ENCODE peak calls at places on chromosomes 3 and 15, in four cellular contexts. H is HCT116; J is CD8-positive, alpha-beta memory T cell; N is mucosa of descending colon. G is an unnamed sample.

GRCh38 chr15:48925714-48926223 is 38.0 kb downstream of the SHC4 start:
- DNase-seq in J (no peak), H (peak; percentile 91), N (no peak), G (no peak)

GRCh38 chr3:66666362-66666761 is 165.5 kb upstream of the LRIG1 start:
- DNase-seq in N (no peak), J (no peak), H (no peak), G (no peak)

GRCh38 chr3:14479591-14479990 is 60.6 kb downstream of the GRIP2 start:
- DNase-seq in N (no peak), H (no peak), J (no peak), G (no peak)

GRCh38 chr3:155704041-155704440 is 40.8 kb downstream of the PLCH1 start:
- DNase-seq in N (no peak), J (no peak), H (no peak), G (no peak)

GRCh38 chr3:142215111-142215510 is 10.3 kb downstream of the GK5 start:
- DNase-seq in H (no peak), J (no peak), N (no peak), G (peak; percentile 71)

GRCh38 chr3:177683619-177684018 is 486.3 kb upstream of the TBL1XR1 start:
- DNase-seq in J (peak; percentile 57), N (no peak), H (no peak), G (no peak)

GRCh38 chr3:168157301-168157700 is 61.6 kb upstream of the GOLIM4 start:
- DNase-seq in H (no peak), N (no peak), J (no peak), G (no peak)

GRCh38 chr3:24522155-24522579 is 27.5 kb upstream of the THRB start:
- DNase-seq in H (no peak), N (peak; percentile 53), J (no peak), G (no peak)

GRCh38 chr15:40344217-40344616 is 3.5 kb upstream of the CCDC9B start:
- DNase-seq in J (no peak), N (no peak), H (no peak), G (no peak)

GRCh38 chr15:57003418-57003817 is 85.0 kb downstream of the TCF12 start:
- DNase-seq in H (no peak), J (no peak), N (no peak), G (no peak)

GRCh38 chr3:194640829-194641228 is 7.6 kb upstream of the TMEM44 start:
- DNase-seq in H (peak; percentile 8), J (no peak), N (no peak), G (no peak)

GRCh38 chr15:101320501-101321052 is 25.5 kb upstream of the SNRPA1 start:
- DNase-seq in H (no peak), J (peak; percentile 74), N (no peak), G (peak; percentile 41)

GRCh38 chr15:60370804-60371700 is 26.7 kb downstream of the ANXA2 start:
- DNase-seq in J (no peak), H (peak; percentile 97), N (peak; percentile 63), G (peak; percentile 52)

GRCh38 chr15:68552344-68552743 is 26.4 kb upstream of the CORO2B start:
- DNase-seq in N (no peak), J (no peak), H (no peak), G (no peak)

GRCh38 chr3:194574639-194575483 is 58.4 kb downstream of the TMEM44 start:
- DNase-seq in H (no peak), N (no peak), J (no peak), G (no peak)

GRCh38 chr3:142077859-142078500 is 71.4 kb downstream of the TFDP2 start:
- DNase-seq in N (no peak), J (no peak), H (no peak), G (no peak)

GRCh38 chr3:171743327-171744054 is 66.8 kb downstream of the PLD1 start:
- DNase-seq in H (no peak), N (no peak), J (no peak), G (no peak)

GRCh38 chr15:60718661-60719069 is 239.7 kb upstream of the ICE2 start:
- DNase-seq in J (no peak), N (no peak), H (no peak), G (no peak)

GRCh38 chr3:149815318-149815717 is 2.3 kb downstream of the RNF13 start:
- DNase-seq in N (no peak), H (no peak), J (no peak), G (no peak)
- H3K4me3 ChIP-seq in N (no peak overlapping the region), H (no peak overlapping the region), J (no peak overlapping the region), G (no peak overlapping the region)

GRCh38 chr3:136187868-136188267 is 8.3 kb downstream of the MSL2 start:
- DNase-seq in N (no peak), H (no peak), J (no peak), G (no peak)
- H3K4me1 ChIP-seq in N (peaks cover 49% of the 10 kb centered on the region), H (peaks cover 45% of the 10 kb centered on the region), J (peaks cover 87% of the 10 kb centered on the region), G (peaks cover 27% of the 10 kb centered on the region)

GRCh38 chr15:51731549-51732267 is 5.7 kb downstream of the LYSMD2 start:
- DNase-seq in H (no peak), N (no peak), J (peak; percentile 50), G (peak; percentile 82)
- H3K4me3 ChIP-seq in H (no peak overlapping the region), N (no peak overlapping the region), J (peak overlapping the region; percentile 59), G (peak overlapping the region; percentile 35)

GRCh38 chr3:99128205-99128604 is 226.7 kb upstream of the DCBLD2 start:
- DNase-seq in N (no peak), H (no peak), J (no peak), G (no peak)

GRCh38 chr3:99131876-99132275 is 230.4 kb upstream of the DCBLD2 start:
- DNase-seq in J (no peak), H (no peak), N (no peak), G (no peak)

GRCh38 chr3:99126291-99126690 is 224.8 kb upstream of the DCBLD2 start:
- DNase-seq in N (no peak), H (no peak), J (no peak), G (no peak)

DNA sequence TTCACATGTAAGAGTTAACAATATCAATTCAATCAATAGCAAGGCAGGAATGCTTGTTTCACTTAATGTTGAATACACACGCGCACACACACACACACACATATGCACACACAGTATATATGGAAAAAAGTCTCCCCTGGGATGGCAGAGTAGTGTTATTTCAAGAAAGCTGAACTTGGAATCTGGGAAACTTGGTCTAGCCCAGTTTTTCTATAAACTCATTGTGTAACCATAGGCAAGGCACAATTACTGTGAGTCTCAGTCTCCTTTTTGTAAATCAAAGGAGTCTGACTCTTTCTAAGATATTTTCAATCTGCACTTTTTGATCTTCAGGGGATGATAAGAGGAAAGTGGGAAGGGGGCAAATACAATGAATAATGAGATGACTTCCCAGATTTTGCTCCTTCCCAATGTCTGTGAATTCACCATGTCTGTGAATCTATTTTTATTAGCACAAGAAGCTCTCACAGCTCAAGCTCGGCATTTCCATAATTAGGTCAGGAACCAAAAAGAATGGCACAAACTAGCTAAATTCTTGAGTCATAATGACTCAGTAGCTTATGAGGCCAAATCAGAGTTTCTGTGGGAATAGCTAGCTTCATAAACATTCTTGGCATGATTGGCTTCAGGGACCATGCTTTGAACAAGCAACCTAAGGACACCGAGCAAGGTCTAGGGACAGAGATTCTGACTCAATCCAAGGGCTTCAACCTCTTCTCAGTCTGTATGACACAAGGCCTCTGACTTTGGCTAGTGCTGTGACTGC is 227.4 kb upstream of the DCBLD2 start:
- DNase-seq in N (no peak), H (peak; percentile 79), J (no peak), G (no peak)
- H3K4me1 ChIP-seq in N (no peaks in the 10 kb centered on the region), H (peaks cover 31% of the 10 kb centered on the region), J (no peaks in the 10 kb centered on the region), G (no peaks in the 10 kb centered on the region)

GRCh38 chr15:89406218-89406716 is 71.6 kb upstream of the POLG start:
- DNase-seq in N (no peak), H (no peak), J (no peak), G (no peak)
- H3K4me3 ChIP-seq in N (no peak overlapping the region), H (no peak overlapping the region), J (no peak overlapping the region), G (peak overlapping the region; percentile 0)

GRCh38 chr3:44968447-44968858 is 7.5 kb downstream of the ZDHHC3 start:
- DNase-seq in H (no peak), J (no peak), N (no peak), G (no peak)

GRCh38 chr3:44969779-44970178 is 6.2 kb downstream of the ZDHHC3 start:
- DNase-seq in J (no peak), H (no peak), N (no peak), G (no peak)

GRCh38 chr3:44966795-44967278 is 9.1 kb downstream of the ZDHHC3 start:
- DNase-seq in H (peak; percentile 79), N (no peak), J (no peak), G (peak; percentile 76)

GRCh38 chr3:44970916-44971490 is 5.0 kb downstream of the ZDHHC3 start:
- DNase-seq in H (no peak), N (no peak), J (no peak), G (peak; percentile 45)

DNA sequence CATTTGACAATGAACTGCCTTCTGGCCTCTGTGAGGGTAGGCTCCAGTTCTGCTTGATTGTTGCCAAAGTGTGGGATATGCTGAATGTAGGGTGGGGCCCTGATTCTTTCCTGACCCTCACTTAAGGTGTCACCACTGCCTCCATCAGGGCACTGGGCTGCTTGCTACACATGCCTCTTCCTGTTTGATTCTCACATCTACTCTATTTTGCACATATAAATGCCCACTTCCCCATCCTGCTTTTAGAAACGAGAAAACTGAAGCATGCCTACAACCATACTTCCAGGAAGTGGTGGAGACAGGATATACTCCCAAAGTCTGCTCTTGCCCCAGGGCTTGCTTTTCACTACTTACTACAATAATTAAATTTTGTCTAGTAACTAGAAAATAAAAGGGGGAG is 6.8 kb downstream of the ZDHHC3 start:
- DNase-seq in J (no peak), H (no peak), N (no peak), G (no peak)
- H3K4me1 ChIP-seq in J (peaks cover 34% of the 10 kb centered on the region), H (peaks cover 60% of the 10 kb centered on the region), N (peaks cover 49% of the 10 kb centered on the region), G (peaks cover 23% of the 10 kb centered on the region)